ENCODE peak calls at places on chromosomes 1 and 21, in five cellular contexts. Q is PC-3, W is hepatocyte, M is PC-9, A is GM23338. X is an unnamed sample.

GRCh38 chr1:21839337-21840037 is 27.4 kb downstream of the LDLRAD2 start:
- DNase-seq in Q (no peak), W (no peak), M (no peak), A (no peak), X (no peak)

GRCh38 chr1:8281843-8282509 is 35.9 kb upstream of the SLC45A1 start:
- DNase-seq in Q (no peak), W (no peak), M (no peak), A (no peak), X (peak; percentile 10)

GRCh38 chr1:5850503-5850902 is 141.7 kb downstream of the NPHP4 start:
- DNase-seq in Q (no peak), W (no peak), M (no peak), A (no peak), X (no peak)

GRCh38 chr1:86156571-86157455 is at the start of gene COL24A1:
- DNase-seq in Q (peak; percentile 19), W (peak; percentile 69), M (no peak), A (peak; percentile 90), X (peak; percentile 68)

GRCh38 chr1:109201123-109201703 is 12.5 kb upstream of the SARS1 start:
- DNase-seq in Q (peak; percentile 87), W (peak; percentile 78), M (peak; percentile 70), A (peak; percentile 90), X (peak; percentile 98)

GRCh38 chr1:94527447-94528031 is 14.0 kb downstream of the F3 start:
- DNase-seq in Q (peak; percentile 44), W (peak; percentile 71), M (peak; percentile 99), A (peak; percentile 45), X (peak; percentile 59)

GRCh38 chr1:29967261-29967660 is 730.9 kb downstream of the PTPRU start:
- DNase-seq in Q (no peak), W (no peak), M (no peak), A (no peak), X (no peak)

GRCh38 chr1:7684132-7684531 is 87.0 kb upstream of the VAMP3 start:
- DNase-seq in Q (no peak), W (no peak), M (no peak), A (no peak), X (no peak)

GRCh38 chr1:29820401-29820800 is 584.1 kb downstream of the PTPRU start:
- DNase-seq in Q (no peak), W (no peak), M (peak; percentile 41), A (no peak), X (no peak)

GRCh38 chr1:37519613-37520012 is 5.0 kb upstream of the MEAF6 start:
- DNase-seq in Q (no peak), W (no peak), M (no peak), A (no peak), X (no peak)

GRCh38 chr1:204130989-204131892 is 20.6 kb downstream of the ETNK2 start:
- DNase-seq in Q (peak; percentile 99), W (peak; percentile 56), M (peak; percentile 88), A (peak; percentile 24), X (peak; percentile 94)

GRCh38 chr1:227002531-227003049 is 62.5 kb downstream of the COQ8A start:
- DNase-seq in Q (no peak), W (no peak), M (no peak), A (no peak), X (no peak)

DNA sequence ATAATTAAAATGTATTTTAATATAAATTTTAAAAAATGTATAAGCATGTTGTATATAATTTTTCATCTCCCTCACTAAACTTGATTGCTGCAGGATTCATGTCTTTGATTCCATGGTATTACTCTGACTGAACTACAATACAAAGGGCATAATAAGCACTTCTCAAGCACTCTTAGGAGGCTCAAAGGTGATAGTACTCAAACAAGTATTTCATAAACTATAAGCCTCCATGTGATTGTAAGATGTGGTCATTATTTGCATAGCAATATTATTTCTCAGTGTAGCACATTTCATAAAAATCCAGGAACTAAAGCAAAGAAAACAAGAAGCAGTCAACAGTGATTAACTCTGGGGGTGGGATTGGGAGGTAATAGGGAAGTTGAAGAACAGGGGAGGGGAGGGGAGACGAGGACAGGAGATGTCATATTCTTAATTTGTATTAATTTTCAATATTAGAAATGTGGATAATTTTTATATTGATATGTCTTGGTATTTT is 106.2 kb upstream of the DPT start:
- DNase-seq in Q (no peak), W (no peak), M (peak; percentile 47), A (no peak), X (no peak)
- TF ChIP-seq EZH2 in Q (no peak), W (no peak), M (no peak), A (no peak), X (no peak)

GRCh38 chr1:188517139-188517538 is 1688.4 kb downstream of the PLA2G4A start:
- DNase-seq in Q (no peak), W (no peak), M (no peak), A (no peak), X (no peak)
- H3K9me2 ChIP-seq in Q (no peaks in the 10 kb centered on the region), W (no peaks in the 10 kb centered on the region), M (no peaks in the 10 kb centered on the region), A (no peaks in the 10 kb centered on the region), X (no peaks in the 10 kb centered on the region)

DNA sequence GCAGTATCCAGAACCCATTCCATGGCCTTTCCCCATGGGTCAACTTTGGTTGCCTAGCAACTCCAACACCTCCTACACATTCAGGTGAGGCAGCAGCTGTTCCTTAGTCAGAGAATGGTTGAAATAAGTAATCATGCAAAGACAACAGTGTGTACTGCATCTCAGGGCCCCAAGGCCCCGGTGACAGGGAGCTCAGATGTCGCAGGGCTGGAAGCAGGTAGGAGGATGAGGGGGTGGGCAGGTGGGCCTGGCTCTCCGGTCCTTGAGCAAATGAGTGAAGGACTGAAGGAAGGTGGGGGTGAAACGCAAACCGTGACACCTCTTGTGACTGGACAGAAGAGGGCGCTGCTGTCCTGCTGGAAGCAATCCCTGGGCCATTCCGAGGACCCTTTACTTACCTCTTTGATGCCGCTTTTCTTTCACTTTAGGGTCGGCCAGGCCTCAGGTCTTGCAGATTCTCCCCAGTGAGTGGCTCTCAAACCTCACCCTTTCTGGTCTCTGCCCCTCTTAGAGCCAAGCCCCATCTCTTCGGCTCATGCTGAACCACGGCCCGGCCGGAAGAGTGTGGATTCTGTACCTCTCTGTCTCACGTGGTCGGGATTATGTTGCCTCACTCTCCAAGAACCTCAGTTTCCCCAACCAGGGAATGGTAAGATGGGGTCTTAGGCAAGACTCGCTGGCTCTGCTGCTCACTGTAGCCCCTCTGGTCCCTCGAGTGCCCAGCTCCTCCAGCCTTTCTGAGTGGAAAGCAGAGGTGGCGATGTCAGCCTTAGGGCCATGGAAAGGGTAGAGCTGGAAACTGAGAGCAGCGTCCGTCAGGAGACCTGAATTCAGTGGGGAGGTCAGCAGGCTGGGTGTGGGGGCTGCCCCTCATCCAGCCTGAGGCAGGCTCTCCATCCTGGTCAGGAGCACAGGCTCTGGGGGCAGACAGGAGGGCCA is 5.6 kb upstream of the KCNA10 start:
- DNase-seq in Q (peak; percentile 52), W (peak; percentile 72), M (no peak), A (peak; percentile 86), X (peak; percentile 59)
- H2AFZ ChIP-seq in Q (peak overlapping the region; percentile 38), W (no peak overlapping the region), M (no peak overlapping the region), A (peak overlapping the region; percentile 98), X (no peak overlapping the region)

GRCh38 chr21:25691931-25692330 is 42.8 kb downstream of the ATP5PF start:
- DNase-seq in Q (no peak), W (no peak), M (no peak), A (no peak), X (no peak)

GRCh38 chr21:25689226-25689625 is 45.5 kb downstream of the ATP5PF start:
- DNase-seq in Q (no peak), W (no peak), M (no peak), A (no peak), X (peak; percentile 70)

GRCh38 chr21:25687787-25688186 is 46.9 kb downstream of the ATP5PF start:
- DNase-seq in Q (no peak), W (no peak), M (no peak), A (no peak), X (no peak)

DNA sequence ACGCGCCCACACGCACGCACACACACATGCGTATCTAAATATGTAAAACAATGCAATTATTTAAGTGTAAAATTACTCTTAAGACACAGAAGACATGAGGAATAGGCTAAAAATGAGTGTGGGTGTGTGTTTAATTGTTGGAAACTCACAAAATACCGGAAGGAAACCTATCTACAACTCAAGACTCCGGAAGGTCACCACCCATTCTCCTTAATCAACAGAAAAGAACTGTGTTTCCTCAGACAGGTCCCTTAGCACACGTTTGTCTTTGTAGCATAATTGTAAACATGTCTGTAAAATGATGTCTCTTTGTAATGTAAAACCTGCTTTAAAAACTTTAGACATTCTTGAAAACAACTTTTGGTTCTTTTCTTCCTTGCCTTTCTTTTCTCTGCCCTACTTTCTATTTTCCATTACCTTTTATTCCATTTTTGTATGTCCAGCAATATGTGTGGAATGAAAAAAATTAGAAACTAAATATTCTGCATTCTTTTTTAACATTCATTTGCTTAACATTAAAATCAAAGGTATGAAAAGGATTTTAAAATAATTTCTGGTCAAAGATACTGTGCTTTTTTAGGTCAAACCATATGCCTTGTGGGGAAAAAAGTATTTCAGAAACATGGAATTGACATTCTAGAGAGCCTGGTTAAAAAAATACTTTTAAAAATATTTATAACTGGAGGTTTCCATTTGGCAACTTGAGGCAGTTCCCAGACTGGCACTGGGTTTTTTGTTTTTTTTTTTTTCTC is 46.2 kb downstream of the ATP5PF start:
- DNase-seq in Q (no peak), W (no peak), M (no peak), A (no peak), X (peak; percentile 20)
- TF ChIP-seq EZH2 in Q (no peak), W (no peak), M (no peak), A (no peak), X (no peak)

DNA sequence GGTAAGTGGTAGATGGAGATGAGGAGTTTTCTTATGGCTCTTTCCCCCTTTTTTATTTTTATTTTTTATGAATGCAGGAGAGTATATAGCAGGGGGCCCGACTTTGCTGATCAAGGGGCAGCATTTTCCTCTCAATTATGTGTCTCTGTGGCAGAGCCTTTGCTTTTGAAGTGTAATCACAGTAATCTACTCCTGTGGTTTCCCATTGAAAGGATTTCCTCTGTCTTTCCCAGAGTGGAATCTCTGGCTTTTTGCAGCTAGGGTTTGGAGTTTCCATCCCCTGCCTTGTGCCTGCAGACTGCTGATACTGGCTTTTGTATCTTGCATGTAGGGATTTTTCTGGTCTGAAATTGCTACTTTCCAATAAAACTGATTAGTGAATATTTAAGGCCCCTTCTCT is 29.1 kb downstream of the ARID1A start:
- DNase-seq in Q (no peak), W (no peak), M (no peak), A (peak; percentile 85), X (no peak)
- H3K9me2 ChIP-seq in Q (no peaks in the 10 kb centered on the region), W (no peaks in the 10 kb centered on the region), M (no peaks in the 10 kb centered on the region), A (no peaks in the 10 kb centered on the region), X (no peaks in the 10 kb centered on the region)

GRCh38 chr1:59025201-59025600 is 241.4 kb upstream of the JUN start:
- DNase-seq in Q (peak; percentile 37), W (no peak), M (no peak), A (no peak), X (peak; percentile 59)
- H2AFZ ChIP-seq in Q (peak overlapping the region; percentile 4), W (no peak overlapping the region), M (no peak overlapping the region), A (no peak overlapping the region), X (peak overlapping the region; percentile 16)